ENCODE peak calls at places on chromosomes 11 and 22, in four cellular contexts. K is Panc1, I is sigmoid colon, F is kidney. D is an unnamed sample.

GRCh38 chr22:49996192-49996531 is 16.4 kb downstream of the IL17REL start:
- DNase-seq in I (no peak), K (no peak), F (no peak), D (no peak)

GRCh38 chr11:18081551-18081950 is 24.3 kb downstream of the SAAL1 start:
- DNase-seq in F (no peak), K (no peak), I (no peak), D (no peak)

GRCh38 chr22:25900390-25900789 is 158.4 kb downstream of the MYO18B start:
- DNase-seq in K (no peak), I (no peak), F (no peak), D (no peak)

GRCh38 chr22:21736948-21737347 is 1.4 kb upstream of the YPEL1 start:
- DNase-seq in F (no peak), I (no peak), K (no peak), D (no peak)

GRCh38 chr11:121829159-121829643 is 286.8 kb downstream of the BLID start:
- DNase-seq in I (no peak), F (no peak), K (peak), D (no peak)

GRCh38 chr11:93131709-93132108 is 66.1 kb downstream of the SLC36A4 start:
- DNase-seq in K (no peak), F (no peak), I (no peak), D (no peak)

GRCh38 chr22:42343551-42344081 is 73.2 kb upstream of the TCF20 start:
- DNase-seq in I (no peak), K (no peak), F (no peak), D (no peak)

GRCh38 chr22:41537203-41537602 is 7.1 kb downstream of the POLR3H start:
- DNase-seq in K (no peak), I (no peak), F (no peak), D (no peak)

GRCh38 chr11:58788355-58789023 is 56.0 kb downstream of the GLYATL2 start:
- DNase-seq in K (peak), I (no peak), F (no peak), D (no peak)

GRCh38 chr11:96200243-96200642 is 142.8 kb downstream of the MAML2 start:
- DNase-seq in I (no peak), F (no peak), K (no peak), D (no peak)

GRCh38 chr22:35785181-35785923 is 67.7 kb downstream of the APOL5 start:
- DNase-seq in K (no peak), I (no peak), F (no peak), D (no peak)

GRCh38 chr11:107218123-107219084 is 200.1 kb upstream of the GUCY1A2 start:
- DNase-seq in K (no peak), I (no peak), F (no peak), D (no peak)

GRCh38 chr11:1499899-1500298 is 13.3 kb upstream of the MOB2 start:
- DNase-seq in K (no peak), I (peak), F (peak), D (peak)

GRCh38 chr11:8746575-8746974 is 64.0 kb downstream of the RPL27A start:
- DNase-seq in F (no peak), K (no peak), I (no peak), D (no peak)

GRCh38 chr11:49405743-49406142 is 197.3 kb upstream of the FOLH1 start:
- DNase-seq in F (peak), K (no peak), I (no peak), D (peak)

GRCh38 chr11:13883042-13883441 is 79.5 kb upstream of the SPON1 start:
- DNase-seq in K (no peak), F (no peak), I (no peak), D (peak)

GRCh38 chr11:18105086-18105801 is 638 bp downstream of the SAAL1 start:
- DNase-seq in F (peak), I (no peak), K (no peak), D (no peak)

GRCh38 chr22:28063656-28064055 is 144.6 kb upstream of the PITPNB start:
- DNase-seq in F (no peak), K (no peak), I (no peak), D (no peak)

GRCh38 chr11:72041364-72042058 is 38.8 kb downstream of the NUMA1 start:
- DNase-seq in F (peak), I (peak), K (no peak), D (peak)

GRCh38 chr11:87290304-87290922 is 252.7 kb downstream of the TMEM135 start:
- DNase-seq in F (no peak), I (no peak), K (peak), D (no peak)

GRCh38 chr11:2778630-2779498 is 79.1 kb upstream of the KCNQ1OT1 start:
- DNase-seq in K (no peak), I (peak), F (peak), D (peak)

GRCh38 chr11:69108559-69108958 is 47.2 kb upstream of the SMIM38 start:
- DNase-seq in I (no peak), F (peak), K (no peak), D (no peak)

GRCh38 chr11:2116680-2117079 is 22.5 kb downstream of the IGF2 start:
- DNase-seq in F (no peak), K (no peak), I (no peak), D (no peak)

GRCh38 chr11:134380785-134381184 is 31.3 kb downstream of the B3GAT1 start:
- DNase-seq in K (no peak), I (no peak), F (no peak), D (no peak)

GRCh38 chr22:48267681-48268080 is 1505.2 kb downstream of the TBC1D22A start:
- DNase-seq in K (no peak), I (no peak), F (no peak), D (no peak)

GRCh38 chr11:94504689-94505293 is 7.5 kb upstream of the C11orf97 start:
- DNase-seq in F (no peak), K (no peak), I (no peak), D (no peak)

GRCh38 chr22:29956680-29957079 is 73.7 kb downstream of the MTMR3 start:
- DNase-seq in I (no peak), F (no peak), K (no peak), D (no peak)

GRCh38 chr22:29954203-29954855 is 71.4 kb downstream of the MTMR3 start:
- DNase-seq in I (no peak), F (no peak), K (no peak), D (no peak)

GRCh38 chr22:29958170-29958569 is 75.2 kb downstream of the MTMR3 start:
- DNase-seq in F (no peak), K (no peak), I (no peak), D (no peak)
- TF ChIP-seq CTCF in F (no peak), K (no peak), I (no peak), D (no peak)

GRCh38 chr22:39458443-39459083 is 1.8 kb downstream of the MGAT3 start:
- DNase-seq in F (no peak), K (no peak), I (no peak), D (no peak)
- H3K4me3 ChIP-seq in F (no peak), K (no peak), I (peak), D (peak)

GRCh38 chr11:113339909-113340569 is 25.7 kb downstream of the TTC12 start:
- DNase-seq in F (no peak), I (no peak), K (no peak), D (no peak)

GRCh38 chr11:113332638-113333329 is 18.4 kb downstream of the TTC12 start:
- DNase-seq in I (no peak), F (no peak), K (no peak), D (no peak)

GRCh38 chr11:113341388-113342165 is 27.2 kb downstream of the TTC12 start:
- DNase-seq in F (no peak), K (no peak), I (no peak), D (no peak)

GRCh38 chr11:113334183-113334582 is 19.8 kb downstream of the TTC12 start:
- DNase-seq in I (no peak), F (no peak), K (no peak), D (no peak)

DNA sequence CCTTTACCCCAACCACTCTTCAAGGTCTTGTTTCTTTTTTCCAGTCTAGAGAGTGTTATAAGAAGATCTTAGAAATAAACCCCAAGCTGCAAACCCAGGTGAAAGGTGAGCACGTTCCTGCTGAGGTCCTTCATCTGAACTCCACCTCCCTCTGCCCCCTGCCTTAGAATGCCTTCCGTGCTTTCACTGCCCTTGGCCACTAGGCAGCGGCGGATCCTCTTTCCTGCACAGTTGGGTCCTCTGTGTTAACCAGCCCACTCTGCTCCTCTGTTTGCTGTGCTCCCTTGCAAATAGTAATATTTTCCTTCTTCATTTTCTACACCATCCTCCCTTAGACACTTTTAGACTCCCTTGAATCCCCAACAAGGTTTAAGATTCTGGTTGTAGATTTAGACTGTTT is 24.3 kb downstream of the TTC12 start:
- DNase-seq in F (no peak), K (no peak), I (no peak), D (no peak)
- TF ChIP-seq CTCF in F (no peak), K (no peak), I (no peak), D (no peak)

DNA sequence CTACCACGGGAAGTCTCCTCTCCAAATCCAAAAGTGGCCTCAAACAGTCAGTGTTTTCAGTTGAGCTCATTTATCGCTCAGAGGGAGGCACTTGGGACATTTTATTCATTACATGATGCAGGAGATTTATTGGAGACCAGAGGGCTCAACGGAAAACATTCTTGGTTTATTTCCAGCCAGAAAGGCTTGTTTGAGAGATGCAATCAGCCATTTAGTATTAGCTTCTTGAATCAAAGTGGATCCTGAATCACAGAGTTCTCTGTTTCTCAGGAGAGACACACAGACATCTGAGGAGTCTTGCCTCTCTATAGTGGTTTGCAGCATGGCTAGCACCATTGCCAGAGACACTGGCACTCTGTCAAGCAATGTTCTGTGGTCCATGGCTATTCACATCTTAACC is 31.5 kb downstream of the CD44 start:
- DNase-seq in F (no peak), I (no peak), K (no peak), D (no peak)
- H3K4me3 ChIP-seq in F (no peak), I (no peak), K (no peak), D (no peak)

GRCh38 chr11:65260756-65261590 is 789 bp upstream of the POLA2 start:
- DNase-seq in I (peak), F (peak), K (no peak), D (no peak)

GRCh38 chr11:65261591-65262380 is at the start of gene POLA2:
- DNase-seq in F (peak), I (peak), K (peak), D (peak)

GRCh38 chr11:65262381-65262680 is 569 bp downstream of the POLA2 start:
- DNase-seq in K (no peak), I (no peak), F (no peak), D (no peak)

GRCh38 chr11:65262775-65263174 is 1.0 kb downstream of the POLA2 start:
- DNase-seq in K (no peak), F (no peak), I (peak), D (no peak)

DNA sequence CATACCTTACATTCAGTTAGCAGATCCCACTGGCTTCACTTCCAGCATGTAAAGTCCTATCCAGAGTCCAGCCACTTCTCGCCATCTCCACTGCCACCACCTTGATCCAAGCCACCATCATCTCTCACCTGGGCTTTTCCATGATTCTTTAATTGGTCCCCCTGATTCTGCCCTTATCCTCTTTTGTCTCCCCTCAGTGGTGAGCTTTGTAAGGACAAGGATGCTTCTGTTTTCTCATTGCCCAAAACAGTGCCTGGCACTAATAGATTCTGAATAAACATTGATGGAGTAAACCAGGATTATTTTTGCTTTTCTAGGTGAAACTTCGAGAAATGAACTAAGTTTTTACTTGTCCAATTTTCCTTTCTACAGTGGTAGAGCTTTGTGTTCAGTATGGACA is 4.4 kb downstream of the POLA2 start:
- DNase-seq in F (no peak), K (no peak), I (no peak), D (no peak)
- TF ChIP-seq CTCF in F (peak), K (no peak), I (no peak), D (no peak)

DNA sequence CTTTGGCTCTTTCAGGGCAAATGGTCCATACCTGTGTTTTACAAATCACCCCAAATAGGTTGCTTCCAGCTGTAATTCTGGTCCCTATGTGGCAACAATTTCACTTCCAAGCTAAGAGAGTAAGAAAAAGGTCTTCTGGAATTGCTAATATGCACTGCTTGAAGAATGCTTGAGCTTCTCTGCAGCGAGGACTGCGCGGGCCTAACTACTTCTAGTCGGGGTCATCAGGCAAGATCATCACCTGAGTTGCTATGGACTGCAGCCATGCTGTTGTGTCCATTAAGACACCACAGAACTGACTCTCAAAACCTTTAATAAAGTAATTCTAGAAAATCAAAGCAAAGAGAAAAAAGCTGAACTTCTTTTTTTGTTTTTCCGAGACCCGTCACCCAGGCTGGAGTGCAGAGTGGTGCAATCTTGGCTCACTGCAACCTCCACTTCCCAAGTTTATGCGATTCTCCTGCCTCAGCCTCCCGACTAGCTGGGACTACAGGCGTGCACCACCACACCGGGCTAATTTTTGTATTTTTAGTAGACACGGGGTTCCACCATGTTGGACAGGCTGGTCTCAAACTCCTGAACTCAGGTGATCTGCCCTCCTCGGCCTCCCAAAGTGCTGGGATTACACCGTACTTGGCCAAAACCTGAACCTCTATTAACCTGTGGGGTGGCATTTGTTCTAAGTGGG is 2.2 kb downstream of the JOSD1 start:
- DNase-seq in I (peak), K (no peak), F (no peak), D (peak)
- H3K4me3 ChIP-seq in I (peak), K (peak), F (peak), D (peak)

GRCh38 chr11:46521947-46522681 is 71.7 kb downstream of the AMBRA1 start:
- DNase-seq in F (no peak), K (no peak), I (no peak), D (no peak)
- TF ChIP-seq CTCF in F (no peak), K (peak), I (no peak), D (no peak)

GRCh38 chr11:63838150-63838681 is 694 bp upstream of the MARK2 start:
- DNase-seq in I (no peak), K (no peak), F (peak), D (no peak)
- H3K4me3 ChIP-seq in I (peak), K (peak), F (peak), D (peak)

GRCh38 chr11:102849319-102849718 is 5.9 kb upstream of the MMP3 start:
- DNase-seq in K (no peak), F (no peak), I (no peak), D (no peak)
- TF ChIP-seq CTCF in K (no peak), F (no peak), I (no peak), D (no peak)

D was measured in upper lobe of right lung.